ENCODE peak calls at places on chromosomes 7 and 10, in seven cellular contexts. G is IMR-90, S is uterus, P is thyroid gland, F is stomach, H is heart left ventricle, I is A549. B is an unnamed sample.
A peak's percentile ranks its signal among the peaks of the same experiment; 100 is the strongest.

GRCh38 chr7:33805630-33806233 is 99.6 kb upstream of the BMPER start:
- DNase-seq in G (peak; percentile 64), S (peak; percentile 31), P (no peak), F (peak; percentile 37), H (no peak), I (no peak), B (peak; percentile 20)

GRCh38 chr10:103584216-103585010 is 90.9 kb downstream of the NEURL1 start:
- DNase-seq in G (no peak), S (no peak), P (no peak), F (no peak), H (peak; percentile 76), I (no peak), B (no peak)

GRCh38 chr7:45564485-45564884 is 9.7 kb upstream of the ADCY1 start:
- DNase-seq in G (no peak), S (no peak), P (no peak), F (no peak), H (no peak), I (no peak), B (no peak)

GRCh38 chr7:33128990-33129805 is at the start of gene BBS9:
- DNase-seq in G (peak; percentile 90), S (peak; percentile 93), P (peak; percentile 94), F (peak; percentile 93), H (peak; percentile 97), I (peak; percentile 95), B (peak; percentile 98)

GRCh38 chr10:124697837-124698559 is 46.2 kb downstream of the FAM53B start:
- DNase-seq in G (peak; percentile 51), S (no peak), P (peak; percentile 78), F (no peak), H (peak; percentile 64), I (no peak), B (no peak)

GRCh38 chr10:1380075-1380793 is 324.0 kb downstream of the WDR37 start:
- DNase-seq in G (no peak), S (no peak), P (no peak), F (peak; percentile 10), H (no peak), I (no peak), B (no peak)

GRCh38 chr10:96365571-96365970 is 6.8 kb upstream of the OPALIN start:
- DNase-seq in G (no peak), S (no peak), P (no peak), F (no peak), H (no peak), I (no peak), B (no peak)

GRCh38 chr7:143245123-143245522 is 18.1 kb upstream of the GSTK1 start:
- DNase-seq in G (peak; percentile 39), S (no peak), P (no peak), F (no peak), H (no peak), I (peak; percentile 17), B (no peak)

GRCh38 chr10:96325719-96326373 is 21.6 kb downstream of the DNTT start:
- DNase-seq in G (no peak), S (no peak), P (no peak), F (no peak), H (no peak), I (no peak), B (no peak)

GRCh38 chr7:116173051-116174028 is 37.0 kb upstream of the TES start:
- DNase-seq in G (peak; percentile 69), S (no peak), P (no peak), F (no peak), H (no peak), I (peak; percentile 73), B (no peak)

GRCh38 chr7:111086532-111086931 is 4.4 kb upstream of the LRRN3 start:
- DNase-seq in G (peak; percentile 16), S (no peak), P (no peak), F (no peak), H (no peak), I (no peak), B (no peak)

GRCh38 chr7:70728873-70729552 is 402.9 kb upstream of the GALNT17 start:
- DNase-seq in G (no peak), S (no peak), P (peak; percentile 23), F (no peak), H (no peak), I (no peak), B (no peak)

GRCh38 chr7:18693401-18693800 is 197.9 kb downstream of the HDAC9 start:
- DNase-seq in G (peak; percentile 89), S (peak; percentile 16), P (peak; percentile 11), F (no peak), H (no peak), I (peak; percentile 39), B (peak; percentile 15)

GRCh38 chr7:45311597-45311996 is 154.0 kb downstream of the RAMP3 start:
- DNase-seq in G (no peak), S (no peak), P (no peak), F (no peak), H (no peak), I (no peak), B (no peak)

GRCh38 chr10:103627111-103627892 is 133.8 kb downstream of the NEURL1 start:
- DNase-seq in G (no peak), S (no peak), P (peak; percentile 62), F (no peak), H (no peak), I (no peak), B (no peak)

GRCh38 chr7:11343818-11344413 is 370.2 kb downstream of the PHF14 start:
- DNase-seq in G (peak; percentile 26), S (no peak), P (no peak), F (no peak), H (no peak), I (peak; percentile 43), B (no peak)

GRCh38 chr10:119115921-119116320 is 12.0 kb downstream of the DENND10 start:
- DNase-seq in G (no peak), S (no peak), P (no peak), F (no peak), H (no peak), I (no peak), B (no peak)

GRCh38 chr10:92419740-92420553 is 129.0 kb downstream of the MARCHF5 start:
- DNase-seq in G (peak; percentile 31), S (peak; percentile 20), P (peak; percentile 64), F (peak; percentile 52), H (peak; percentile 73), I (no peak), B (no peak)

GRCh38 chr7:133484135-133484534 is 231.3 kb downstream of the EXOC4 start:
- DNase-seq in G (no peak), S (no peak), P (no peak), F (no peak), H (no peak), I (no peak), B (no peak)

GRCh38 chr10:97648557-97649404 is 8.3 kb downstream of the PI4K2A start:
- DNase-seq in G (peak; percentile 96), S (no peak), P (no peak), F (no peak), H (no peak), I (peak; percentile 87), B (peak; percentile 88)

GRCh38 chr7:158142657-158143056 is 445.0 kb downstream of the PTPRN2 start:
- DNase-seq in G (no peak), S (no peak), P (no peak), F (no peak), H (no peak), I (no peak), B (no peak)

GRCh38 chr10:113007343-113007771 is 57.3 kb downstream of the TCF7L2 start:
- DNase-seq in G (no peak), S (no peak), P (no peak), F (no peak), H (no peak), I (no peak), B (no peak)

GRCh38 chr7:104943502-104944343 is 70.3 kb upstream of the KMT2E start:
- DNase-seq in G (no peak), S (peak; percentile 42), P (peak; percentile 82), F (peak; percentile 96), H (no peak), I (peak; percentile 54), B (no peak)

DNA sequence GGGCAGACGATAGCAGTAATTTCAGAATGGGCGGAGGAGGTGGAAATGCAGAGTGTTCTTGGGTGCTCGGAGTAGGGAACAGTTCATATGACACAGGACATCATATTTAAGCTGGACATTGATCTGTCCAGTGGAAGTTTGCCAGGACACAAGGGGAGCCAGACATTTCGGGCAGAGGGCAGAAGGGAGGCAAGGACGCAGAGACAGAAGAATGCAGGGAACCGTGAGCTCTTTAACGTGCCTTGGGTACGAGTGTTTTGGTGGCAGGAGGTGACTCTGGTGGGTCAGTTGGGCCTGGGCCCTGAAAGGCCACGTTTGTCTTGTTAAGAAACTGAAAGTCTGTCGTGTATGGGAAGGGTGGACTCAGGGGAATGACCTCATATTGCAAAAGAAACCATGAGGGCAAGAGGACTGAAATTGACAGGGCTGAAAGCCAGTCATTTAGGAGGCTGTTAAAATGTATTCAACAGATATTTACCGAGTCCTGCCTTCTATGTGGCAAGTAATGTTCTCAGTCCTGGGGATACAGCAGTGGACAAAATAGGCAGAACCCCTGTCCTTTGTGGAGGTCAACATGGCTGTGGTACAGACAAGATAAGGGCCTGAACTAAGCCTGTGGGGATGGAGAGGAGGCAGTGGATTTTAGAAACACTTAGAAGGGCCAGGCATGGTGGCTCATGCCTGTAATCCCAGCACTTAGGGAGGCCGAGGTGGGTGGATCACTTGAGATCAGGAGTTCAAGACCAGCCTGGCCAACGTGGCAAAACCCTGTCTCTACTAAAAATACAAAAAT is 2.2 kb downstream of the OPTN start:
- DNase-seq in G (peak; percentile 26), S (no peak), P (no peak), F (no peak), H (no peak), I (no peak), B (no peak)
- TF ChIP-seq POLR2A in G (no peak), S (no peak), P (no peak), F (no peak), H (no peak), I (no peak), B (no peak)

GRCh38 chr10:86755740-86756510 is 494 bp upstream of the BMPR1A start:
- DNase-seq in G (peak; percentile 82), S (peak; percentile 94), P (peak; percentile 83), F (peak; percentile 90), H (peak; percentile 95), I (peak; percentile 83), B (peak; percentile 74)
- TF ChIP-seq POLR2A in G (peak; percentile 83), S (peak; percentile 72), P (peak; percentile 80), F (no peak), H (peak; percentile 77), I (peak; percentile 82), B (peak; percentile 82)

DNA sequence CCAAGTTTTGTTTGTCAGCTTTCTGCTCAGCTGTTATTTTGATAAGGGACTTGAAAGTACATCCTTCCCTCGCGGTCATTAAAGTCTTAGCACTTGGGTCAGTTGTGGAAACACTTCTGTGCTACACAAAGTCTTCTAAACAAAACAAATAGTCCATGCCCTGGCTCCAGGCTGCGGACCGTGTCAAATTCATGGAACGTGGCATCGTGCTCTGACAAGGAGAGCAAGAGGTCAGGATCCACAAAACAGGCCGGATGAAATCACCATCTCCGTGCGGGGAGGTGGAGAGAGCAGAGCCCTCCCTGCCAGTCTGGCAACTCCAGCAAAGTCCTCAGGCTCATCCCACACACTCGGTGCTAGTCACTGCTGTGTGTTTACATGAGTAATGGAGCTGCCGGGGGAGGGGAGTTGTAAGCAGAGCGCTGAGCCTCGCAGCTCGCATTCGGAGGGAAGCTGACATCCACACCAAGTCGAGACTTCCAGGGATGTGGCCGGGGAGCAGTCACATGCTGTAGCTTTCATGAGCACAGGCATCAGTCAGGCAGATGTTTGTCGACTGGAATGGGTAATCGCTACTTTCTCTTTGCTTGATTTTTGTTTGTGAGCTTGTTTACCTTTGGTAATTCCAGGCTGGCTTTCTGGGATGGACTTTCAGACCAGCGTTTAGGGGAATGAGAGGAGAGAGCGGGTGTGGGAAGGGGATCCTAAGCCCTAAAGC is 147.6 kb downstream of the ARID5B start:
- DNase-seq in G (peak; percentile 99), S (peak; percentile 91), P (peak; percentile 65), F (peak; percentile 74), H (peak; percentile 86), I (peak; percentile 82), B (peak; percentile 74)
- TF ChIP-seq POLR2A in G (peak; percentile 99), S (peak; percentile 96), P (no peak), F (no peak), H (peak; percentile 44), I (peak; percentile 26), B (peak; percentile 74)

GRCh38 chr10:80409121-80409520 is 770 bp downstream of the PRXL2A start:
- DNase-seq in G (no peak), S (no peak), P (peak; percentile 14), F (no peak), H (no peak), I (no peak), B (no peak)
- TF ChIP-seq POLR2A in G (no peak), S (no peak), P (no peak), F (no peak), H (no peak), I (no peak), B (no peak)

B was measured in H54.